ENCODE peak calls at places on chromosomes 2 and 18, in seven cellular contexts. One of them, this sample, is unnamed.

GRCh38 chr2:181937473-181937872 is 45.9 kb downstream of the ITPRID2 start:
- DNase-seq in neural crest cell: no peak
- DNase-seq in colonic mucosa: no peak
- DNase-seq in stimulated activated naive B cell treated with anti-CD40 and anti-IgM and Interleukin-4, amounts not matched to agents 10 μg/mL and 1 μg/mL and 100 μg/mL, for 72 hours: no peak
- DNase-seq in T47D: no peak
- DNase-seq in bronchial epithelial cell: no peak
- DNase-seq in NCI-H774: no peak
- DNase-seq in this sample: no peak

GRCh38 chr18:66495844-66496243 is 108.0 kb downstream of the CDH19 start:
- DNase-seq in stimulated activated naive B cell treated with anti-CD40 and anti-IgM and Interleukin-4, amounts not matched to agents 10 μg/mL and 1 μg/mL and 100 μg/mL, for 72 hours: peak; percentile 4
- DNase-seq in neural crest cell: peak; percentile 73
- DNase-seq in colonic mucosa: peak; percentile 49
- DNase-seq in bronchial epithelial cell: peak; percentile 65
- DNase-seq in T47D: peak; percentile 82
- DNase-seq in NCI-H774: peak; percentile 43
- DNase-seq in this sample: no peak

GRCh38 chr2:20143263-20143662 is 81.7 kb downstream of the SDC1 start:
- DNase-seq in stimulated activated naive B cell treated with anti-CD40 and anti-IgM and Interleukin-4, amounts not matched to agents 10 μg/mL and 1 μg/mL and 100 μg/mL, for 72 hours: no peak
- DNase-seq in neural crest cell: no peak
- DNase-seq in colonic mucosa: no peak
- DNase-seq in NCI-H774: no peak
- DNase-seq in T47D: peak; percentile 45
- DNase-seq in bronchial epithelial cell: peak; percentile 54
- DNase-seq in this sample: no peak

GRCh38 chr2:58387701-58388100 is 146.6 kb upstream of the FANCL start:
- DNase-seq in stimulated activated naive B cell treated with anti-CD40 and anti-IgM and Interleukin-4, amounts not matched to agents 10 μg/mL and 1 μg/mL and 100 μg/mL, for 72 hours: no peak
- DNase-seq in colonic mucosa: no peak
- DNase-seq in neural crest cell: no peak
- DNase-seq in NCI-H774: no peak
- DNase-seq in bronchial epithelial cell: peak; percentile 77
- DNase-seq in T47D: no peak
- DNase-seq in this sample: no peak

GRCh38 chr2:184611221-184612085 is 13.1 kb downstream of the ZNF804A start:
- DNase-seq in stimulated activated naive B cell treated with anti-CD40 and anti-IgM and Interleukin-4, amounts not matched to agents 10 μg/mL and 1 μg/mL and 100 μg/mL, for 72 hours: no peak
- DNase-seq in T47D: peak; percentile 21
- DNase-seq in colonic mucosa: no peak
- DNase-seq in neural crest cell: no peak
- DNase-seq in NCI-H774: no peak
- DNase-seq in bronchial epithelial cell: peak; percentile 33
- DNase-seq in this sample: no peak

GRCh38 chr2:9654429-9655100 is 23.8 kb upstream of the YWHAQ start:
- DNase-seq in stimulated activated naive B cell treated with anti-CD40 and anti-IgM and Interleukin-4, amounts not matched to agents 10 μg/mL and 1 μg/mL and 100 μg/mL, for 72 hours: no peak
- DNase-seq in NCI-H774: no peak
- DNase-seq in neural crest cell: no peak
- DNase-seq in bronchial epithelial cell: no peak
- DNase-seq in colonic mucosa: no peak
- DNase-seq in T47D: no peak
- DNase-seq in this sample: no peak

GRCh38 chr2:156903335-156903734 is 354.2 kb upstream of the GALNT5 start:
- DNase-seq in NCI-H774: no peak
- DNase-seq in colonic mucosa: no peak
- DNase-seq in bronchial epithelial cell: no peak
- DNase-seq in T47D: no peak
- DNase-seq in neural crest cell: no peak
- DNase-seq in stimulated activated naive B cell treated with anti-CD40 and anti-IgM and Interleukin-4, amounts not matched to agents 10 μg/mL and 1 μg/mL and 100 μg/mL, for 72 hours: no peak
- DNase-seq in this sample: no peak

GRCh38 chr2:36322108-36322507 is 33.5 kb upstream of the CRIM1 start:
- DNase-seq in T47D: peak; percentile 68
- DNase-seq in NCI-H774: no peak
- DNase-seq in bronchial epithelial cell: peak; percentile 57
- DNase-seq in stimulated activated naive B cell treated with anti-CD40 and anti-IgM and Interleukin-4, amounts not matched to agents 10 μg/mL and 1 μg/mL and 100 μg/mL, for 72 hours: no peak
- DNase-seq in colonic mucosa: no peak
- DNase-seq in neural crest cell: no peak
- DNase-seq in this sample: no peak

GRCh38 chr18:8615397-8616025 is 6.3 kb downstream of the RAB12 start:
- DNase-seq in stimulated activated naive B cell treated with anti-CD40 and anti-IgM and Interleukin-4, amounts not matched to agents 10 μg/mL and 1 μg/mL and 100 μg/mL, for 72 hours: no peak
- DNase-seq in T47D: peak; percentile 29
- DNase-seq in bronchial epithelial cell: peak; percentile 89
- DNase-seq in neural crest cell: no peak
- DNase-seq in NCI-H774: peak; percentile 56
- DNase-seq in colonic mucosa: no peak
- DNase-seq in this sample: peak; percentile 26

GRCh38 chr2:45890819-45891218 is 239.3 kb downstream of the PRKCE start:
- DNase-seq in colonic mucosa: no peak
- DNase-seq in neural crest cell: no peak
- DNase-seq in bronchial epithelial cell: no peak
- DNase-seq in T47D: no peak
- DNase-seq in stimulated activated naive B cell treated with anti-CD40 and anti-IgM and Interleukin-4, amounts not matched to agents 10 μg/mL and 1 μg/mL and 100 μg/mL, for 72 hours: no peak
- DNase-seq in NCI-H774: no peak
- DNase-seq in this sample: peak; percentile 34

GRCh38 chr18:3547891-3548615 is 98.1 kb downstream of the TGIF1 start:
- DNase-seq in T47D: no peak
- DNase-seq in stimulated activated naive B cell treated with anti-CD40 and anti-IgM and Interleukin-4, amounts not matched to agents 10 μg/mL and 1 μg/mL and 100 μg/mL, for 72 hours: no peak
- DNase-seq in bronchial epithelial cell: no peak
- DNase-seq in neural crest cell: no peak
- DNase-seq in colonic mucosa: no peak
- DNase-seq in NCI-H774: no peak
- DNase-seq in this sample: no peak

GRCh38 chr18:9661564-9661963 is 46.5 kb upstream of the RAB31 start:
- DNase-seq in stimulated activated naive B cell treated with anti-CD40 and anti-IgM and Interleukin-4, amounts not matched to agents 10 μg/mL and 1 μg/mL and 100 μg/mL, for 72 hours: no peak
- DNase-seq in NCI-H774: no peak
- DNase-seq in T47D: peak; percentile 28
- DNase-seq in colonic mucosa: no peak
- DNase-seq in neural crest cell: no peak
- DNase-seq in bronchial epithelial cell: peak; percentile 41
- DNase-seq in this sample: no peak

GRCh38 chr2:120749506-120750431 is 14.1 kb downstream of the GLI2 start:
- DNase-seq in T47D: no peak
- DNase-seq in neural crest cell: no peak
- DNase-seq in stimulated activated naive B cell treated with anti-CD40 and anti-IgM and Interleukin-4, amounts not matched to agents 10 μg/mL and 1 μg/mL and 100 μg/mL, for 72 hours: no peak
- DNase-seq in bronchial epithelial cell: no peak
- DNase-seq in colonic mucosa: peak; percentile 14
- DNase-seq in NCI-H774: no peak
- DNase-seq in this sample: no peak

GRCh38 chr2:118062048-118062447 is 26.2 kb upstream of the INSIG2 start:
- DNase-seq in colonic mucosa: no peak
- DNase-seq in T47D: no peak
- DNase-seq in stimulated activated naive B cell treated with anti-CD40 and anti-IgM and Interleukin-4, amounts not matched to agents 10 μg/mL and 1 μg/mL and 100 μg/mL, for 72 hours: no peak
- DNase-seq in neural crest cell: no peak
- DNase-seq in NCI-H774: no peak
- DNase-seq in bronchial epithelial cell: no peak
- DNase-seq in this sample: no peak

GRCh38 chr2:130976591-130977237 is 116.5 kb downstream of the FAM168B start:
- DNase-seq in NCI-H774: no peak
- DNase-seq in colonic mucosa: no peak
- DNase-seq in neural crest cell: no peak
- DNase-seq in stimulated activated naive B cell treated with anti-CD40 and anti-IgM and Interleukin-4, amounts not matched to agents 10 μg/mL and 1 μg/mL and 100 μg/mL, for 72 hours: no peak
- DNase-seq in T47D: no peak
- DNase-seq in bronchial epithelial cell: no peak
- DNase-seq in this sample: no peak

GRCh38 chr2:38889575-38889974 is at the start of gene ARHGEF33:
- DNase-seq in colonic mucosa: no peak
- DNase-seq in bronchial epithelial cell: no peak
- DNase-seq in NCI-H774: no peak
- DNase-seq in neural crest cell: no peak
- DNase-seq in T47D: no peak
- DNase-seq in stimulated activated naive B cell treated with anti-CD40 and anti-IgM and Interleukin-4, amounts not matched to agents 10 μg/mL and 1 μg/mL and 100 μg/mL, for 72 hours: no peak
- DNase-seq in this sample: no peak